ENCODE peak calls at places on chromosome 1, in seven cellular contexts. One of them, this sample, is unnamed.

GRCh38 chr1:4425892-4426291 is 228.5 kb upstream of the AJAP1 start:
- DNase-seq in mesendoderm: peak; percentile 60
- DNase-seq in iPS-NIHi11: peak; percentile 32
- DNase-seq in activated CD8-positive, alpha-beta memory T cell treated with anti-CD3 and anti-CD28 coated beads for 48 hours: no peak
- DNase-seq in stimulated activated CD8-positive, alpha-beta memory T cell treated with anti-CD3 and anti-CD28 coated beads, Interleukin-7, amount 100 ng/mL, for 48 hours: peak; percentile 1
- DNase-seq in NCI-H748 treated with DMSO at 0.1 percent for 48 hours: no peak
- DNase-seq in KBM-7: no peak
- DNase-seq in this sample: no peak

GRCh38 chr1:230584660-230585059 is 57.6 kb upstream of the COG2 start:
- DNase-seq in activated CD8-positive, alpha-beta memory T cell treated with anti-CD3 and anti-CD28 coated beads for 48 hours: no peak
- DNase-seq in NCI-H748 treated with DMSO at 0.1 percent for 48 hours: no peak
- DNase-seq in KBM-7: no peak
- DNase-seq in mesendoderm: no peak
- DNase-seq in iPS-NIHi11: no peak
- DNase-seq in stimulated activated CD8-positive, alpha-beta memory T cell treated with anti-CD3 and anti-CD28 coated beads, Interleukin-7, amount 100 ng/mL, for 48 hours: no peak
- DNase-seq in this sample: no peak

GRCh38 chr1:243510928-243511327 is 255.1 kb downstream of the SDCCAG8 start:
- DNase-seq in KBM-7: no peak
- DNase-seq in iPS-NIHi11: no peak
- DNase-seq in stimulated activated CD8-positive, alpha-beta memory T cell treated with anti-CD3 and anti-CD28 coated beads, Interleukin-7, amount 100 ng/mL, for 48 hours: no peak
- DNase-seq in mesendoderm: no peak
- DNase-seq in activated CD8-positive, alpha-beta memory T cell treated with anti-CD3 and anti-CD28 coated beads for 48 hours: no peak
- DNase-seq in NCI-H748 treated with DMSO at 0.1 percent for 48 hours: no peak
- DNase-seq in this sample: no peak

GRCh38 chr1:161192476-161193465 is 6.1 kb downstream of the ADAMTS4 start:
- DNase-seq in mesendoderm: peak; percentile 83
- DNase-seq in activated CD8-positive, alpha-beta memory T cell treated with anti-CD3 and anti-CD28 coated beads for 48 hours: no peak
- DNase-seq in NCI-H748 treated with DMSO at 0.1 percent for 48 hours: peak; percentile 39
- DNase-seq in iPS-NIHi11: peak; percentile 84
- DNase-seq in KBM-7: peak; percentile 86
- DNase-seq in stimulated activated CD8-positive, alpha-beta memory T cell treated with anti-CD3 and anti-CD28 coated beads, Interleukin-7, amount 100 ng/mL, for 48 hours: no peak
- DNase-seq in this sample: peak; percentile 60

GRCh38 chr1:147337040-147337439 is 94.6 kb downstream of the CHD1L start:
- DNase-seq in NCI-H748 treated with DMSO at 0.1 percent for 48 hours: no peak
- DNase-seq in KBM-7: no peak
- DNase-seq in activated CD8-positive, alpha-beta memory T cell treated with anti-CD3 and anti-CD28 coated beads for 48 hours: no peak
- DNase-seq in iPS-NIHi11: peak; percentile 65
- DNase-seq in stimulated activated CD8-positive, alpha-beta memory T cell treated with anti-CD3 and anti-CD28 coated beads, Interleukin-7, amount 100 ng/mL, for 48 hours: no peak
- DNase-seq in mesendoderm: peak; percentile 81
- DNase-seq in this sample: no peak

GRCh38 chr1:107162745-107163144 is 21.9 kb downstream of the NTNG1 start:
- DNase-seq in NCI-H748 treated with DMSO at 0.1 percent for 48 hours: no peak
- DNase-seq in mesendoderm: no peak
- DNase-seq in iPS-NIHi11: no peak
- DNase-seq in stimulated activated CD8-positive, alpha-beta memory T cell treated with anti-CD3 and anti-CD28 coated beads, Interleukin-7, amount 100 ng/mL, for 48 hours: no peak
- DNase-seq in activated CD8-positive, alpha-beta memory T cell treated with anti-CD3 and anti-CD28 coated beads for 48 hours: no peak
- DNase-seq in KBM-7: no peak
- DNase-seq in this sample: no peak

GRCh38 chr1:6116137-6116536 is 64.0 kb downstream of the CHD5 start:
- DNase-seq in KBM-7: no peak
- DNase-seq in iPS-NIHi11: no peak
- DNase-seq in stimulated activated CD8-positive, alpha-beta memory T cell treated with anti-CD3 and anti-CD28 coated beads, Interleukin-7, amount 100 ng/mL, for 48 hours: no peak
- DNase-seq in activated CD8-positive, alpha-beta memory T cell treated with anti-CD3 and anti-CD28 coated beads for 48 hours: no peak
- DNase-seq in NCI-H748 treated with DMSO at 0.1 percent for 48 hours: no peak
- DNase-seq in mesendoderm: no peak
- DNase-seq in this sample: no peak

GRCh38 chr1:110990541-110990940 is 26.8 kb upstream of the LRIF1 start:
- DNase-seq in stimulated activated CD8-positive, alpha-beta memory T cell treated with anti-CD3 and anti-CD28 coated beads, Interleukin-7, amount 100 ng/mL, for 48 hours: no peak
- DNase-seq in activated CD8-positive, alpha-beta memory T cell treated with anti-CD3 and anti-CD28 coated beads for 48 hours: no peak
- DNase-seq in iPS-NIHi11: no peak
- DNase-seq in KBM-7: no peak
- DNase-seq in NCI-H748 treated with DMSO at 0.1 percent for 48 hours: no peak
- DNase-seq in mesendoderm: no peak
- DNase-seq in this sample: no peak

GRCh38 chr1:89721351-89721750 is 88.4 kb downstream of the LRRC8C start:
- DNase-seq in mesendoderm: no peak
- DNase-seq in stimulated activated CD8-positive, alpha-beta memory T cell treated with anti-CD3 and anti-CD28 coated beads, Interleukin-7, amount 100 ng/mL, for 48 hours: peak; percentile 30
- DNase-seq in iPS-NIHi11: no peak
- DNase-seq in NCI-H748 treated with DMSO at 0.1 percent for 48 hours: no peak
- DNase-seq in KBM-7: peak; percentile 51
- DNase-seq in activated CD8-positive, alpha-beta memory T cell treated with anti-CD3 and anti-CD28 coated beads for 48 hours: no peak
- DNase-seq in this sample: no peak

GRCh38 chr1:19400875-19401854 is 84.2 kb downstream of the CAPZB start:
- DNase-seq in mesendoderm: peak; percentile 82
- DNase-seq in stimulated activated CD8-positive, alpha-beta memory T cell treated with anti-CD3 and anti-CD28 coated beads, Interleukin-7, amount 100 ng/mL, for 48 hours: no peak
- DNase-seq in iPS-NIHi11: peak; percentile 41
- DNase-seq in NCI-H748 treated with DMSO at 0.1 percent for 48 hours: no peak
- DNase-seq in activated CD8-positive, alpha-beta memory T cell treated with anti-CD3 and anti-CD28 coated beads for 48 hours: no peak
- DNase-seq in KBM-7: no peak
- DNase-seq in this sample: no peak

GRCh38 chr1:198449281-198449680 is 91.2 kb downstream of the ATP6V1G3 start:
- DNase-seq in iPS-NIHi11: no peak
- DNase-seq in NCI-H748 treated with DMSO at 0.1 percent for 48 hours: no peak
- DNase-seq in activated CD8-positive, alpha-beta memory T cell treated with anti-CD3 and anti-CD28 coated beads for 48 hours: no peak
- DNase-seq in stimulated activated CD8-positive, alpha-beta memory T cell treated with anti-CD3 and anti-CD28 coated beads, Interleukin-7, amount 100 ng/mL, for 48 hours: no peak
- DNase-seq in mesendoderm: peak; percentile 4
- DNase-seq in KBM-7: no peak
- DNase-seq in this sample: no peak

This sample was measured in activated naive CD4-positive, alpha-beta T cell treated with anti-CD3 and anti-CD28 coated beads, Interleukin-2, amount 50 U/mL, for 72 hours.